ENCODE peak calls at places on chromosomes 11 and 22, in nine cellular contexts. K is upper lobe of right lung; D is HAP-1; O is HEK293T; N is CD4-positive, alpha-beta T cell; T is NCI-H1436 treated with DMSO at 0.1 percent for 48 hours; P is T-helper 2 cell; C is GM13977; L is Right ventricle myocardium inferior. G is an unnamed sample.

GRCh38 chr11:13889566-13890214 is 72.8 kb upstream of the SPON1 start:
- DNase-seq in K (no peak), D (no peak), O (no peak), N (no peak), T (no peak), P (no peak), C (no peak), L (no peak), G (no peak)

GRCh38 chr11:113193894-113194293 is 120.5 kb upstream of the TTC12 start:
- DNase-seq in K (no peak), D (no peak), O (no peak), N (no peak), T (no peak), P (no peak), C (no peak), L (no peak), G (peak)

GRCh38 chr11:60761436-60762190 is 4.9 kb downstream of the MS4A15 start:
- DNase-seq in K (no peak), D (no peak), O (no peak), N (no peak), T (no peak), P (no peak), C (no peak), L (no peak), G (peak)

GRCh38 chr11:334264-335033 is 13.8 kb upstream of the IFITM3 start:
- DNase-seq in K (no peak), D (peak), O (no peak), N (no peak), T (peak), P (no peak), C (no peak), L (peak), G (no peak)

GRCh38 chr11:44143987-44144909 is 48.8 kb downstream of the EXT2 start:
- DNase-seq in K (no peak), D (no peak), O (no peak), N (no peak), T (no peak), P (no peak), C (no peak), L (peak), G (no peak)

GRCh38 chr11:43492701-43493100 is 134.0 kb downstream of the TTC17 start:
- DNase-seq in K (no peak), D (no peak), O (no peak), N (no peak), T (no peak), P (no peak), C (no peak), L (no peak), G (no peak)

GRCh38 chr11:75706260-75706729 is 11.3 kb upstream of the MOGAT2 start:
- DNase-seq in K (peak), D (peak), O (peak), N (peak), T (no peak), P (peak), C (peak), L (peak), G (peak)

GRCh38 chr11:76670475-76671235 is at the start of gene LRRC32:
- DNase-seq in K (peak), D (peak), O (peak), N (no peak), T (no peak), P (peak), C (no peak), L (peak), G (peak)

GRCh38 chr11:110858556-110858921 is 146.3 kb upstream of the ARHGAP20 start:
- DNase-seq in K (no peak), D (no peak), O (no peak), N (no peak), T (no peak), P (no peak), C (no peak), L (peak), G (peak)

GRCh38 chr11:33317662-33318061 is 60.5 kb downstream of the HIPK3 start:
- DNase-seq in K (no peak), D (no peak), O (no peak), N (no peak), T (no peak), P (no peak), C (no peak), L (no peak), G (no peak)

GRCh38 chr11:76251223-76251575 is 44.9 kb upstream of the WNT11 start:
- DNase-seq in K (no peak), D (no peak), O (no peak), N (no peak), T (no peak), P (no peak), C (no peak), L (no peak), G (no peak)

GRCh38 chr11:33307984-33308383 is 50.8 kb downstream of the HIPK3 start:
- DNase-seq in K (no peak), D (no peak), O (no peak), N (no peak), T (no peak), P (no peak), C (no peak), L (no peak), G (no peak)

GRCh38 chr11:115623021-115623451 is 118.8 kb upstream of the CADM1 start:
- DNase-seq in K (peak), D (no peak), O (no peak), N (no peak), T (no peak), P (no peak), C (no peak), L (peak), G (no peak)

GRCh38 chr22:44412136-44412731 is 85.8 kb downstream of the RTL6 start:
- DNase-seq in K (peak), D (no peak), O (no peak), N (no peak), T (no peak), P (no peak), C (no peak), L (no peak), G (no peak)

GRCh38 chr11:4459470-4459869 is 10.4 kb downstream of the OR52K2 start:
- DNase-seq in K (no peak), D (no peak), O (no peak), N (no peak), T (no peak), P (peak), C (no peak), L (peak), G (peak)

GRCh38 chr11:96097844-96098421 is 174.0 kb upstream of the MTMR2 start:
- DNase-seq in K (no peak), D (no peak), O (no peak), N (no peak), T (no peak), P (no peak), C (no peak), L (no peak), G (no peak)

GRCh38 chr11:45336136-45336535 is 50.0 kb upstream of the SYT13 start:
- DNase-seq in K (no peak), D (no peak), O (no peak), N (no peak), T (no peak), P (no peak), C (no peak), L (no peak), G (no peak)

GRCh38 chr11:115377882-115378296 is 126.3 kb downstream of the CADM1 start:
- DNase-seq in K (no peak), D (no peak), O (no peak), N (no peak), T (no peak), P (no peak), C (no peak), L (no peak), G (no peak)

GRCh38 chr11:6057452-6057851 is 26.9 kb upstream of the OR56A1 start:
- DNase-seq in K (no peak), D (no peak), O (no peak), N (no peak), T (no peak), P (no peak), C (no peak), L (no peak), G (no peak)

GRCh38 chr22:29820941-29821789 is 16.9 kb downstream of the ASCC2 start:
- DNase-seq in K (peak), D (no peak), O (no peak), N (no peak), T (peak), P (peak), C (peak), L (peak), G (peak)

GRCh38 chr11:32713496-32713895 is 81.0 kb downstream of the CCDC73 start:
- DNase-seq in K (no peak), D (no peak), O (peak), N (no peak), T (no peak), P (no peak), C (peak), L (no peak), G (no peak)

GRCh38 chr11:2770556-2771301 is 70.9 kb upstream of the KCNQ1OT1 start:
- DNase-seq in K (peak), D (peak), O (no peak), N (no peak), T (no peak), P (no peak), C (no peak), L (peak), G (no peak)

GRCh38 chr11:131643171-131643570 is 272.8 kb downstream of the NTM start:
- DNase-seq in K (no peak), D (no peak), O (no peak), N (no peak), T (no peak), P (no peak), C (no peak), L (no peak), G (no peak)

G was measured in GM12865.